ENCODE peak calls at places on chromosomes 4 and X, in nine cellular contexts. L is right lobe of liver, K is cardiac fibroblast, V is foreskin fibroblast, N is A549, D is H1, F is A673, Y is fibroblast of mammary gland, S is esophagus squamous epithelium. G is an unnamed sample.

GRCh38 chr4:113043591-113043990 is 5.9 kb upstream of the ANK2 start:
- DNase-seq in L (no peak), K (no peak), V (peak; percentile 28), N (no peak), D (no peak), F (no peak), Y (no peak), S (no peak), G (no peak)

GRCh38 chr4:168839758-168840385 is 170.2 kb downstream of the CBR4 start:
- DNase-seq in L (no peak), K (peak; percentile 64), V (peak; percentile 9), N (no peak), D (no peak), F (no peak), Y (peak; percentile 62), S (no peak), G (no peak)

GRCh38 chr4:97819314-97819713 is 324.0 kb downstream of the STPG2 start:
- DNase-seq in L (no peak), K (no peak), V (no peak), N (no peak), D (no peak), F (no peak), Y (no peak), S (no peak), G (no peak)

GRCh38 chr4:7652451-7652871 is 217.7 kb upstream of the PSAPL1 start:
- DNase-seq in L (peak; percentile 53), K (no peak), V (no peak), N (no peak), D (no peak), F (no peak), Y (no peak), S (no peak), G (no peak)

GRCh38 chrX:7941390-7942042 is 14.3 kb upstream of the PNPLA4 start:
- DNase-seq in L (no peak), K (peak; percentile 22), V (peak; percentile 41), N (peak; percentile 11), D (no peak), F (peak; percentile 33), Y (peak; percentile 20), S (no peak), G (no peak)

GRCh38 chr4:112109455-112110425 is 35.5 kb upstream of the FAM241A start:
- DNase-seq in L (no peak), K (peak; percentile 49), V (peak; percentile 55), N (peak; percentile 10), D (no peak), F (no peak), Y (peak; percentile 30), S (no peak), G (no peak)

GRCh38 chr4:15469402-15470148 is at the start of gene CC2D2A:
- DNase-seq in L (no peak), K (peak; percentile 79), V (peak; percentile 79), N (peak; percentile 58), D (no peak), F (no peak), Y (peak; percentile 66), S (no peak), G (no peak)

GRCh38 chr4:121674696-121675095 is 22.1 kb downstream of the ANXA5 start:
- DNase-seq in L (no peak), K (no peak), V (no peak), N (no peak), D (no peak), F (no peak), Y (no peak), S (no peak), G (no peak)

GRCh38 chr4:71338846-71339593 is at the start of gene SLC4A4:
- DNase-seq in L (no peak), K (peak; percentile 11), V (peak; percentile 29), N (peak; percentile 0), D (no peak), F (peak; percentile 0), Y (peak; percentile 69), S (no peak), G (no peak)

GRCh38 chr4:10082047-10082446 is 34.6 kb downstream of the WDR1 start:
- DNase-seq in L (peak; percentile 30), K (no peak), V (no peak), N (no peak), D (no peak), F (no peak), Y (no peak), S (no peak), G (no peak)

GRCh38 chr4:73675623-73676022 is 55.4 kb upstream of the RASSF6 start:
- DNase-seq in L (no peak), K (no peak), V (no peak), N (no peak), D (no peak), F (peak; percentile 33), Y (no peak), S (no peak), G (no peak)

GRCh38 chrX:131136776-131137175 is 78.6 kb downstream of the ARHGAP36 start:
- DNase-seq in L (no peak), K (no peak), V (no peak), N (no peak), D (no peak), F (no peak), Y (no peak), S (no peak), G (no peak)

GRCh38 chr4:22122062-22122461 is 173.5 kb upstream of the KCNIP4 start:
- DNase-seq in L (no peak), K (no peak), V (no peak), N (no peak), D (no peak), F (no peak), Y (no peak), S (no peak), G (no peak)

GRCh38 chrX:17521871-17522693 is 147.1 kb downstream of the NHS start:
- DNase-seq in L (no peak), K (peak; percentile 13), V (peak; percentile 57), N (peak; percentile 67), D (no peak), F (no peak), Y (peak; percentile 61), S (no peak), G (no peak)

GRCh38 chrX:150405576-150405975 is 42.5 kb downstream of the MAMLD1 start:
- DNase-seq in L (no peak), K (no peak), V (no peak), N (peak; percentile 11), D (no peak), F (no peak), Y (no peak), S (no peak), G (no peak)

GRCh38 chr4:94757192-94758140 is at the start of gene BMPR1B:
- DNase-seq in L (no peak), K (peak; percentile 77), V (peak; percentile 75), N (peak; percentile 84), D (peak; percentile 54), F (peak; percentile 80), Y (peak; percentile 66), S (no peak), G (no peak)

GRCh38 chrX:18591834-18592233 is 80.1 kb downstream of the RS1 start:
- DNase-seq in L (no peak), K (no peak), V (no peak), N (no peak), D (no peak), F (no peak), Y (no peak), S (no peak), G (no peak)

DNA sequence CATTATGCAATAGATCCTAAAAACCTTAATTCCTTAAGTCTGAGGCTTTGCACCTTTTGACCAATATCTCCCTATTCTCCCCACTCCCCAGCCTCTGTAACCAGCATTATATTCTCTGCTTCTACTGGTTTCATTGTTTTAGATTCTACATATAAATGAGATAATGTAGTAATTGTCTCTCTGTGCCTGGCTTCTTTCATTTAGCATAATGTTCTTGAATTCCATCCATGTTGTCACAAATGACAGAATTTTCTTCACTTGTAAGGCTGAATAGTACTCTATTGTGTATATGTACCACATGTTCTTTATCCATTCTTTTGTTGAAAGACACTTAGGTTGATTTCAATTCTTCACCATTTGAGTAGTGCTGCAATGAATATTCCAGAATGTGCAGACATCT is 66.0 kb downstream of the MAGEC1 start:
- DNase-seq in L (no peak), K (no peak), V (no peak), N (no peak), D (no peak), F (no peak), Y (no peak), S (no peak), G (no peak)
- TF ChIP-seq CTCF in L (no peak), K (no peak), V (no peak), N (no peak), D (no peak), F (no peak), Y (no peak), S (no peak), G (no peak)

GRCh38 chr4:182447938-182448280 is 204.7 kb downstream of the TENM3 start:
- DNase-seq in L (no peak), K (no peak), V (peak; percentile 47), N (no peak), D (no peak), F (no peak), Y (no peak), S (no peak), G (no peak)
- H3K4me3 ChIP-seq in L (peak overlapping the region; percentile 76), K (peak overlapping the region; percentile 62), V (peak overlapping the region; percentile 61), N (peak overlapping the region; percentile 53), D (peak overlapping the region; percentile 80), F (peak overlapping the region; percentile 62), Y (peak overlapping the region; percentile 64), S (peak overlapping the region; percentile 83), G (peak overlapping the region; percentile 75)

DNA sequence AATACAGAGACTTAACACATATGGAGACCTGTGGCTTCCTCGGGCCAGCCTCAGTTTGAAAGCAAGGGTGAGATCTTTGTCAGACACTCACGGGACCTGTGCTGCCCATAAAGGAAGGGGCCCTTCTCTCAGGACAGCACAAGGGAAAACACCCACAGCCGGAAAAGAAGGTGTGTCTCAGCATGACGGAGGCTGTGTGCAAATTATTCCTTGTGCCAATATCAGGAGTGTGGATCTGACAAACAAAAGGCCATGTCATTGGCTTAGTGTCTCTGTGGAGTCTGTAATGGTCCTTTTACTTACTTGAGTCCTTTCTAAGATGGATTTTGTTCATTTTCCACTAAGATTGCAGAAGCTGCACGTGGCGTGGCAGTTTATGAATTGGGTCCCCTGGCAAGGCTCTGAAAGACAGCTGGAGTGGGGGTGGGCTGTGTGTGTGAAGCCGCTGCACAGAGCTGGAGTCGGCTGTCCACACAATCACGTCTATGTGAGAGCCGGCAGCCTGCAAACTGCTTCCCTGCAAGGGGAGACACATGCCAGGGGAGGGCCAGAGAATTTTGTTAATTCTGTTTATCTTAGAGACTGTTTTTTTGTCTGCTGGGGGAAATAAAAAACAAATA is 1.9 kb downstream of the ENPP6 start:
- DNase-seq in L (no peak), K (no peak), V (no peak), N (no peak), D (no peak), F (no peak), Y (no peak), S (no peak), G (no peak)
- TF ChIP-seq CTCF in L (no peak), K (no peak), V (no peak), N (no peak), D (no peak), F (no peak), Y (no peak), S (no peak), G (no peak)

DNA sequence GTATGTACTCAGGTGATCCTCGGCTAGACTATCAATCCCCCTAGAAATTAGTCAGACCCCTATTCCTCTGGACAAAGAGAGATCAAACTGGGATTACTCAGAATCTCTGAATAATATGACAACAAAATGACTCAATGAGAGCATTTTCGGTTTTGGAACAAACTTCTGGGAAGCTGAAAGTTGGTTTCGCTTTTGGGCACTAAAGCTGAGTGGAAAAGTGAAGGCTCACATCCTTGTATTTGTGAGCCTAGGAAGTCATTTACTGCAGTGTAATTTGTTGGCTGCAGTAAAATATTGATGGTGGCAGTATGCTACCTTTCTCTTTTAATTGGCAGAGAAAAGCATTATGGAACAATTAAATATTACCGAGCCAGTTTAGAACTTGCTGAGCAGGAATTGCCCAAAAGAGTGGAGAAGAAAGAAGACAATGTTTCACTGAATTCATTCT is 69.4 kb downstream of the AGTR2 start:
- DNase-seq in L (no peak), K (peak; percentile 48), V (peak; percentile 27), N (no peak), D (no peak), F (no peak), Y (peak; percentile 65), S (no peak), G (no peak)
- H3K4me3 ChIP-seq in L (no peak overlapping the region), K (no peak overlapping the region), V (no peak overlapping the region), N (no peak overlapping the region), D (no peak overlapping the region), F (no peak overlapping the region), Y (no peak overlapping the region), S (peak overlapping the region; percentile 39), G (no peak overlapping the region)

G was measured in AG04449.